ENCODE peak calls at places on chromosomes 4 and X, in eight cellular contexts. U is breast epithelium, I is body of pancreas, O is K562, Y is A549, B is ovary, T is gastrocnemius medialis, J is IMR-90. D is an unnamed sample. For H3K4me1, the result is how much of the 10 kb centered on the place peaks cover.

GRCh38 chr4:151114986-151115385 is 15.6 kb downstream of the RPS3A start:
- DNase-seq in T (no peak), J (peak), U (no peak), Y (no peak), O (no peak), I (no peak), B (no peak), D (no peak)

GRCh38 chrX:10017866-10018265 is 50.7 kb downstream of the CLDN34 start:
- DNase-seq in B (no peak), U (peak), I (no peak), Y (peak), J (peak), O (no peak), T (no peak), D (no peak)

GRCh38 chrX:43655961-43656494 is at the start of gene MAOA:
- DNase-seq in T (peak), O (no peak), J (no peak), U (peak), B (peak), I (peak), Y (peak), D (peak)

GRCh38 chrX:37686348-37686736 is 751 bp downstream of the XK start:
- DNase-seq in U (no peak), T (no peak), J (no peak), Y (no peak), O (no peak), I (no peak), B (no peak), D (no peak)

GRCh38 chr4:898869-899555 is 33.1 kb downstream of the GAK start:
- DNase-seq in T (no peak), Y (no peak), U (no peak), J (no peak), I (no peak), O (no peak), B (no peak), D (peak)

GRCh38 chrX:153336128-153336894 is 2.4 kb downstream of the ZNF275 start:
- DNase-seq in O (no peak), T (no peak), J (no peak), U (no peak), I (no peak), B (no peak), Y (no peak), D (no peak)

GRCh38 chrX:16870861-16871584 is 861 bp upstream of the RBBP7 start:
- DNase-seq in O (no peak), T (peak), U (no peak), Y (no peak), J (no peak), I (peak), B (no peak), D (peak)

GRCh38 chr4:7193040-7193958 is 961 bp downstream of the SORCS2 start:
- DNase-seq in Y (no peak), B (peak), U (no peak), O (no peak), J (no peak), I (no peak), T (no peak), D (no peak)

GRCh38 chrX:106608016-106608415 is 3.8 kb upstream of the RADX start:
- DNase-seq in Y (no peak), U (no peak), T (no peak), I (no peak), J (no peak), B (no peak), O (no peak), D (no peak)

GRCh38 chr4:150619032-150619431 is 37.1 kb downstream of the MAB21L2 start:
- DNase-seq in T (no peak), J (peak), B (no peak), U (no peak), O (no peak), I (no peak), Y (no peak), D (no peak)

GRCh38 chr4:140533951-140534480 is 10.0 kb downstream of the ELMOD2 start:
- DNase-seq in U (no peak), J (peak), B (no peak), O (no peak), T (no peak), Y (no peak), I (no peak), D (no peak)

GRCh38 chr4:151485541-151486131 is 76.7 kb downstream of the FHIP1A start:
- DNase-seq in Y (no peak), U (no peak), O (no peak), J (no peak), B (no peak), I (peak), T (no peak), D (no peak)

GRCh38 chr4:182297659-182298058 is 54.5 kb downstream of the TENM3 start:
- DNase-seq in Y (no peak), U (no peak), J (peak), O (no peak), I (no peak), T (no peak), B (no peak), D (no peak)

GRCh38 chr4:156663663-156664062 is 307.9 kb downstream of the PDGFC start:
- DNase-seq in J (no peak), T (no peak), I (no peak), Y (no peak), U (no peak), O (no peak), B (no peak), D (no peak)

GRCh38 chr4:60648774-60649173 is 551.4 kb upstream of the ADGRL3 start:
- DNase-seq in I (no peak), J (no peak), O (no peak), T (no peak), U (no peak), B (no peak), Y (no peak), D (no peak)

GRCh38 chr4:68180858-68181531 is 51.3 kb upstream of the TMPRSS11F start:
- DNase-seq in U (no peak), I (no peak), Y (peak), O (no peak), T (no peak), J (no peak), B (no peak), D (no peak)

GRCh38 chr4:55733874-55734437 is 85.6 kb upstream of the EXOC1L start:
- DNase-seq in O (peak), I (peak), B (no peak), T (no peak), Y (peak), U (peak), J (peak), D (peak)

GRCh38 chr4:117514779-117515178 is 429.4 kb upstream of the TRAM1L1 start:
- DNase-seq in J (no peak), B (no peak), I (no peak), Y (no peak), U (no peak), O (no peak), T (no peak), D (no peak)

GRCh38 chr4:184448828-184449227 is 25.5 kb downstream of the IRF2 start:
- DNase-seq in O (no peak), J (peak), T (peak), U (peak), B (peak), I (no peak), Y (no peak), D (peak)

GRCh38 chrX:134313418-134313817 is 76.4 kb downstream of the CCDC160 start:
- DNase-seq in T (no peak), J (no peak), I (no peak), B (no peak), O (no peak), Y (no peak), U (no peak), D (no peak)

GRCh38 chrX:41327359-41327758 is 6.6 kb upstream of the DDX3X start:
- DNase-seq in I (no peak), T (no peak), B (no peak), Y (no peak), O (no peak), U (no peak), J (no peak), D (no peak)

GRCh38 chr4:102819588-102820365 is 7.6 kb downstream of the UBE2D3 start:
- DNase-seq in O (no peak), U (no peak), B (no peak), Y (no peak), I (no peak), T (no peak), J (peak), D (no peak)

GRCh38 chr4:188023682-188024081 is 28.1 kb downstream of the ZFP42 start:
- DNase-seq in O (no peak), Y (no peak), T (no peak), B (no peak), J (peak), U (no peak), I (no peak), D (no peak)

GRCh38 chrX:23394421-23394820 is 59.8 kb downstream of the PTCHD1 start:
- DNase-seq in Y (no peak), O (no peak), U (peak), B (no peak), T (no peak), I (peak), J (no peak), D (peak)

GRCh38 chr4:87853108-87853507 is 20.3 kb downstream of the MEPE start:
- DNase-seq in U (no peak), Y (peak), J (peak), T (no peak), O (peak), B (no peak), I (no peak), D (no peak)

GRCh38 chrX:117835034-117835433 is 281.6 kb downstream of the KLHL13 start:
- DNase-seq in U (no peak), I (no peak), T (no peak), B (no peak), Y (no peak), J (no peak), O (no peak), D (no peak)

GRCh38 chrX:50903387-50904027 is 7.0 kb upstream of the BMP15 start:
- DNase-seq in B (no peak), I (peak), Y (peak), O (peak), T (no peak), U (no peak), J (peak), D (no peak)

GRCh38 chrX:40261955-40262596 is 164.3 kb upstream of the BCOR start:
- DNase-seq in U (no peak), Y (no peak), T (no peak), J (peak), B (peak), O (peak), I (no peak), D (peak)

GRCh38 chrX:40262641-40263560 is 165.1 kb upstream of the BCOR start:
- DNase-seq in U (peak), B (peak), T (no peak), O (no peak), Y (no peak), I (no peak), J (peak), D (peak)

GRCh38 chrX:40267334-40268118 is 169.8 kb upstream of the BCOR start:
- DNase-seq in T (no peak), U (no peak), I (no peak), Y (no peak), J (no peak), B (no peak), O (no peak), D (peak)

GRCh38 chrX:40268126-40268525 is 170.4 kb upstream of the BCOR start:
- DNase-seq in I (no peak), Y (no peak), T (no peak), O (no peak), J (no peak), U (no peak), B (no peak), D (no peak)

GRCh38 chrX:40266490-40267333 is 169.0 kb upstream of the BCOR start:
- DNase-seq in Y (peak), J (peak), I (peak), U (peak), T (peak), B (peak), O (peak), D (peak)
- TF ChIP-seq POLR2A in Y (no peak), J (peak), I (peak), U (no peak), T (no peak), B (no peak), O (no peak), D (no peak)

GRCh38 chrX:132375941-132376340 is 112.9 kb downstream of the MBNL3 start:
- DNase-seq in Y (peak), B (no peak), I (no peak), U (no peak), T (no peak), O (no peak), J (no peak), D (no peak)
- TF ChIP-seq CTCF in Y (no peak), B (no peak), I (no peak), U (no peak), T (no peak), O (peak), J (peak), D (no peak)

GRCh38 chr4:137531951-137532868 is at the start of gene PCDH18:
- DNase-seq in I (peak), T (peak), O (no peak), B (peak), J (peak), U (peak), Y (no peak), D (peak)
- H3K4me1 ChIP-seq in I (under half), T (under half), O (under half), B (under half), J (under half), U (under half), Y (under half), D (under half)

GRCh38 chr4:30718021-30718888 is 1.9 kb upstream of the PCDH7 start:
- DNase-seq in T (no peak), I (no peak), B (peak), U (no peak), O (no peak), J (peak), Y (peak), D (peak)
- TF ChIP-seq POLR2A in T (no peak), I (no peak), B (no peak), U (no peak), O (no peak), J (no peak), Y (no peak), D (no peak)

D was measured in heart left ventricle.